ENCODE peak calls at places on chromosome 19, in ten cellular contexts. O, K, Y, H, F, C, N, D, S and X are unnamed samples.

GRCh38 chr19:50629194-50629593 is 10.5 kb downstream of the SYT3 start:
- DNase-seq in O (no peak), K (no peak), Y (no peak), H (no peak), F (no peak), C (no peak), N (no peak), D (no peak), S (no peak), X (no peak)

GRCh38 chr19:54138777-54139256 is 1.3 kb downstream of the CNOT3 start:
- DNase-seq in O (no peak), K (no peak), Y (no peak), H (no peak), F (no peak), C (peak; percentile 49), N (no peak), D (no peak), S (peak; percentile 78), X (peak; percentile 82)

GRCh38 chr19:35040826-35041547 is 534 bp upstream of the HPN start:
- DNase-seq in O (no peak), K (peak; percentile 86), Y (peak; percentile 50), H (no peak), F (peak; percentile 93), C (peak; percentile 98), N (peak; percentile 74), D (peak; percentile 94), S (peak; percentile 98), X (peak; percentile 92)

GRCh38 chr19:17580470-17581000 is 25.1 kb downstream of the COLGALT1 start:
- DNase-seq in O (no peak), K (no peak), Y (no peak), H (no peak), F (peak; percentile 67), C (no peak), N (no peak), D (no peak), S (no peak), X (no peak)

GRCh38 chr19:23909222-23909621 is 5.5 kb upstream of the ZNF726 start:
- DNase-seq in O (no peak), K (no peak), Y (no peak), H (no peak), F (no peak), C (no peak), N (no peak), D (no peak), S (no peak), X (no peak)

GRCh38 chr19:44890366-44891015 is 563 bp upstream of the TOMM40 start:
- DNase-seq in O (peak; percentile 99), K (peak; percentile 100), Y (peak; percentile 100), H (peak; percentile 99), F (peak; percentile 100), C (no peak), N (no peak), D (peak; percentile 97), S (no peak), X (peak; percentile 99)

GRCh38 chr19:35381926-35382325 is 11.1 kb downstream of the GPR42 start:
- DNase-seq in O (no peak), K (no peak), Y (no peak), H (no peak), F (no peak), C (no peak), N (no peak), D (no peak), S (no peak), X (no peak)

GRCh38 chr19:35983177-35983576 is 11.8 kb upstream of the SDHAF1 start:
- DNase-seq in O (no peak), K (no peak), Y (no peak), H (no peak), F (no peak), C (no peak), N (no peak), D (no peak), S (no peak), X (no peak)

GRCh38 chr19:3304871-3305423 is 61.4 kb upstream of the NFIC start:
- DNase-seq in O (peak; percentile 78), K (peak; percentile 40), Y (no peak), H (peak; percentile 86), F (peak; percentile 87), C (peak; percentile 87), N (peak; percentile 82), D (no peak), S (peak; percentile 86), X (peak; percentile 86)

GRCh38 chr19:57850553-57851017 is 926 bp downstream of the ZNF587 start:
- DNase-seq in O (no peak), K (no peak), Y (no peak), H (peak; percentile 54), F (peak; percentile 86), C (no peak), N (peak; percentile 72), D (no peak), S (no peak), X (no peak)

GRCh38 chr19:39518458-39518857 is 3.5 kb downstream of the SELENOV start:
- DNase-seq in O (no peak), K (no peak), Y (no peak), H (no peak), F (peak; percentile 44), C (no peak), N (no peak), D (no peak), S (no peak), X (peak; percentile 8)

GRCh38 chr19:44303305-44303704 is 1.5 kb downstream of the ZNF235 start:
- DNase-seq in O (no peak), K (no peak), Y (no peak), H (peak; percentile 16), F (no peak), C (no peak), N (no peak), D (no peak), S (no peak), X (no peak)

GRCh38 chr19:501646-502045 is 5.4 kb downstream of the MADCAM1 start:
- DNase-seq in O (no peak), K (no peak), Y (no peak), H (no peak), F (no peak), C (peak; percentile 37), N (no peak), D (peak; percentile 58), S (no peak), X (no peak)

GRCh38 chr19:7869453-7869909 is 4.7 kb downstream of the PRR36 start:
- DNase-seq in O (peak; percentile 99), K (peak; percentile 71), Y (no peak), H (peak; percentile 65), F (peak; percentile 80), C (no peak), N (peak; percentile 84), D (peak; percentile 87), S (peak; percentile 91), X (peak; percentile 93)

GRCh38 chr19:18172331-18173053 is 1.1 kb upstream of the IFI30 start:
- DNase-seq in O (no peak), K (no peak), Y (no peak), H (no peak), F (no peak), C (no peak), N (no peak), D (no peak), S (no peak), X (no peak)

GRCh38 chr19:29503140-29503758 is 22.5 kb upstream of the VSTM2B start:
- DNase-seq in O (no peak), K (no peak), Y (no peak), H (no peak), F (no peak), C (no peak), N (no peak), D (no peak), S (peak; percentile 32), X (no peak)
- H3K4me1 ChIP-seq in O (no peaks in the 10 kb centered on the region), K (no peaks in the 10 kb centered on the region), Y (no peaks in the 10 kb centered on the region), H (no peaks in the 10 kb centered on the region), F (peaks cover 9% of the 10 kb centered on the region), C (no peaks in the 10 kb centered on the region), N (no peaks in the 10 kb centered on the region), D (no peaks in the 10 kb centered on the region), S (no peaks in the 10 kb centered on the region), X (no peaks in the 10 kb centered on the region)

DNA sequence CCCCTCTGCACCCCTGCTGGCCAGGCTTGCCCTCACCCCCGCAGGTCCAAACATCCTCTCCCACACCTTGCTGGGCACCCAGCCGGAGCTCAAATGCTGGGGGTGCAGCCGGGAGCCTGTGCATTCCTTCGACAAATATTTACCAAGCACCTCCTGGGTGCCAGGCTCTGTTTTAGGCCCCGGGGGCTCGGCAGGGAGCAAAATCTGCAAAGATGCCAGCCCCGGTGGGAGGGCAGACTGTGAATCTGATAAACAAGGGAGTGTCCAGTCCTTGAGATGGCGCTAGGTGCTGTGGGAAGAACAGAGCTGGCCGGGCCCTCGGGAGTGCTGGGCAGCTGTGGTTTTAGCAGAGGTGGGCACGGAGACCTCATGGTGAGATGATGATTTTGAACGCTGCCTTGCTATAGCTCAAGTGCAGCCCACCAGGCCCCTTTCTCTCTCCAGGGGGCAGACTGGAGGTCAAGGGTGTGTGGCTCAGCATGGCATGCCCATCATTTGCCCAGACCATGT is 10.6 kb downstream of the NFIX start:
- DNase-seq in O (no peak), K (no peak), Y (no peak), H (no peak), F (no peak), C (no peak), N (no peak), D (peak; percentile 50), S (no peak), X (no peak)
- H3K4me1 ChIP-seq in O (no peaks in the 10 kb centered on the region), K (peaks cover 60% of the 10 kb centered on the region), Y (peaks cover 41% of the 10 kb centered on the region), H (peaks cover 85% of the 10 kb centered on the region), F (peaks cover 16% of the 10 kb centered on the region), C (peaks cover 11% of the 10 kb centered on the region), N (no peaks in the 10 kb centered on the region), D (peaks cover 67% of the 10 kb centered on the region), S (no peaks in the 10 kb centered on the region), X (peaks cover 22% of the 10 kb centered on the region)

DNA sequence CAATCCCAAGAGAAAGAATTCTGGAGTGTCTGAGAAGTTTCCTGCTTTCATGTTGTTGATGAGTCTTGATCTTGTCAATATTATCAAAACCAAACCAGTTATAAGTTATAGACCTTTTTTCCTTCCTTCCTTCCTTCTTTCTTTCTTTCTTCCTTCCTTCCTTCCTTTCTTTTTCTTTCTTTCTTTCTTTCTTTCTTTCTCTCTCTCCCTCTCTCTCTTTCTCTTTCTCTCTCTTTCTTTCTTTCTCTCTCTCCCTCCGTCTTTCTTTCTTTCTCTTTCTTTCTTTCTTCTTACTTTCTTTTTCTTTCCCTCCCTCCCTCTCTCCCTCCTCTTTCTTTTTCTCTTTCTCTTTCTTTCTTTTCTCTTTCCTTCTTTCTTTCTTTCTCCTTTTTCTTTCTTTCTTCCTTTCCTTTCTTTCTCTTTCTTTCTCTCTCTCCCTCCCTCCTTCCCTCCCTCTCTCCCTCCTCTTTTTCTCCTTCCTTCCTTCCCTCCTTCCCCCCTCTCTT is at the start of gene OR7G3:
- DNase-seq in O (no peak), K (no peak), Y (no peak), H (no peak), F (no peak), C (no peak), N (no peak), D (no peak), S (no peak), X (no peak)
- H3K4me1 ChIP-seq in O (no peaks in the 10 kb centered on the region), K (no peaks in the 10 kb centered on the region), Y (no peaks in the 10 kb centered on the region), H (no peaks in the 10 kb centered on the region), F (no peaks in the 10 kb centered on the region), C (no peaks in the 10 kb centered on the region), N (no peaks in the 10 kb centered on the region), D (no peaks in the 10 kb centered on the region), S (no peaks in the 10 kb centered on the region), X (no peaks in the 10 kb centered on the region)

DNA sequence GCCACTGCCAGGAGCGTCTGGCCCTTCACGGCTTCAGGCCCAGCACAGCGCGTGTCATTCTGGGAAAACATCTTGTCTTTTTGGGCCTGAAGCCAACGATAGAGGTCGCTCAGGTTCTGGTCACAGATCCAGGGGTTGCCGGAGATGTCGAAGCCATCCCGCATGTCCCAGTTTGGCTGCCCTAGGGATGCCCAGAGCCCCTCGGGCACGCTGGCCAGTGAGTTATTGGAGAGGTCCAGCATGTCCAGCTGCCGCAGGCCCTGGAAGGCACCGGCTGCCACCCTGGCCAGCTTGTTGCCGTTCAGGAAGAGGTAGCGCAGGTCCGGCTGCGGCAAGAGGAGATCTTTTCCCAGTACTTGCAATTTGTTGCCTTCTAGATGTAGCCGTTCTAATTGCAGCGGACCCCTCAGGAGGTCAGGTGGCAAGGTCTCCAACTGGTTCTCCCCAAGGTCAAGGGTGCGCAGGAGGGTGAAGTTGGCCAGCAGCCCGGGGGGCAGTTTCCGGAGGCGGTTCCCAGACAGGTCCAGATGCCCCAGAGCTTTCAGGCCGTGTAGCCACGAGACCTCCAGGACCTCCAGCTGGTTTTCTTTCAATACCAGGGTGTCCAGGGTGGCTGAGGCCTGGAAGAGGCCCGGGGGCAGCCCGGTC is 1.8 kb downstream of the LRG1 start:
- DNase-seq in O (no peak), K (no peak), Y (no peak), H (no peak), F (peak; percentile 65), C (no peak), N (no peak), D (no peak), S (no peak), X (no peak)
- H3K4me1 ChIP-seq in O (no peaks in the 10 kb centered on the region), K (no peaks in the 10 kb centered on the region), Y (no peaks in the 10 kb centered on the region), H (peaks cover 22% of the 10 kb centered on the region), F (no peaks in the 10 kb centered on the region), C (no peaks in the 10 kb centered on the region), N (no peaks in the 10 kb centered on the region), D (peaks cover 4% of the 10 kb centered on the region), S (no peaks in the 10 kb centered on the region), X (peaks cover 85% of the 10 kb centered on the region)